ENCODE peak calls at places on chromosomes 4 and X, in eight cellular contexts. P is brain microvascular endothelial cell, Y is bronchial epithelial cell, H is fibroblast of mammary gland, A is astrocyte of the spinal cord, U is heart right ventricle, Q is endodermal cell, G is cardiac fibroblast. D is an unnamed sample.

GRCh38 chr4:173424899-173425805 is 26.2 kb upstream of the SCRG1 start:
- DNase-seq in P (peak; percentile 76), Y (no peak), H (peak; percentile 94), A (peak; percentile 79), U (no peak), Q (no peak), G (peak; percentile 49), D (peak; percentile 95)

GRCh38 chr4:112183252-112183651 is 38.0 kb downstream of the FAM241A start:
- DNase-seq in P (no peak), Y (peak; percentile 50), H (peak; percentile 47), A (no peak), U (no peak), Q (no peak), G (peak; percentile 41), D (no peak)

GRCh38 chr4:62399242-62399641 is 1199.1 kb downstream of the ADGRL3 start:
- DNase-seq in P (no peak), Y (no peak), H (no peak), A (no peak), U (no peak), Q (no peak), G (no peak), D (no peak)

GRCh38 chr4:80637190-80637589 is 301.7 kb downstream of the CFAP299 start:
- DNase-seq in P (no peak), Y (no peak), H (no peak), A (no peak), U (no peak), Q (no peak), G (no peak), D (no peak)

GRCh38 chrX:9874483-9874882 is 88.3 kb downstream of the SHROOM2 start:
- DNase-seq in P (no peak), Y (peak; percentile 75), H (no peak), A (no peak), U (no peak), Q (no peak), G (no peak), D (no peak)

GRCh38 chr4:155600246-155600645 is 66.4 kb upstream of the GUCY1A1 start:
- DNase-seq in P (no peak), Y (no peak), H (no peak), A (no peak), U (no peak), Q (no peak), G (no peak), D (no peak)

GRCh38 chrX:16578218-16578617 is 71.7 kb upstream of the S100G start:
- DNase-seq in P (peak; percentile 42), Y (peak; percentile 42), H (peak; percentile 74), A (peak; percentile 28), U (no peak), Q (peak; percentile 75), G (peak; percentile 20), D (no peak)

GRCh38 chr4:16196482-16197393 is 29.5 kb downstream of the TAPT1 start:
- DNase-seq in P (peak; percentile 63), Y (peak; percentile 72), H (peak; percentile 56), A (peak; percentile 79), U (no peak), Q (peak; percentile 49), G (peak; percentile 76), D (no peak)

GRCh38 chr4:82500106-82500738 is 61.6 kb downstream of the TMEM150C start:
- DNase-seq in P (no peak), Y (peak; percentile 52), H (peak; percentile 37), A (no peak), U (no peak), Q (no peak), G (peak; percentile 23), D (no peak)

GRCh38 chr4:42412251-42412650 is 15.0 kb downstream of the SHISA3 start:
- DNase-seq in P (peak; percentile 54), Y (peak; percentile 72), H (peak; percentile 83), A (peak; percentile 82), U (no peak), Q (no peak), G (peak; percentile 97), D (peak; percentile 53)

GRCh38 chrX:38548508-38548907 is 12.8 kb upstream of the TSPAN7 start:
- DNase-seq in P (no peak), Y (no peak), H (no peak), A (no peak), U (no peak), Q (no peak), G (no peak), D (no peak)

GRCh38 chr4:124879195-124879594 is 166.7 kb upstream of the ANKRD50 start:
- DNase-seq in P (no peak), Y (no peak), H (no peak), A (no peak), U (no peak), Q (no peak), G (no peak), D (no peak)

GRCh38 chr4:137393043-137393442 is 139.3 kb downstream of the PCDH18 start:
- DNase-seq in P (peak; percentile 27), Y (no peak), H (peak; percentile 48), A (peak; percentile 61), U (no peak), Q (no peak), G (peak; percentile 43), D (peak; percentile 85)

GRCh38 chrX:40012800-40013682 is 84.7 kb downstream of the BCOR start:
- DNase-seq in P (peak; percentile 22), Y (peak; percentile 43), H (peak; percentile 59), A (peak; percentile 59), U (peak; percentile 74), Q (peak; percentile 84), G (peak; percentile 69), D (no peak)

GRCh38 chrX:39261446-39262147 is 460.3 kb downstream of the MID1IP1 start:
- DNase-seq in P (peak; percentile 27), Y (peak; percentile 85), H (peak; percentile 68), A (peak; percentile 24), U (no peak), Q (peak; percentile 54), G (peak; percentile 25), D (no peak)

GRCh38 chrX:66544181-66544580 is 94.7 kb downstream of the EDA2R start:
- DNase-seq in P (no peak), Y (no peak), H (no peak), A (no peak), U (no peak), Q (no peak), G (no peak), D (no peak)

GRCh38 chr4:24266951-24267577 is 317.3 kb downstream of the DHX15 start:
- DNase-seq in P (no peak), Y (peak; percentile 87), H (peak; percentile 35), A (peak; percentile 64), U (no peak), Q (no peak), G (peak; percentile 51), D (peak; percentile 71)

GRCh38 chr4:163672751-163673150 is 178.3 kb downstream of the TMA16 start:
- DNase-seq in P (no peak), Y (no peak), H (no peak), A (no peak), U (no peak), Q (no peak), G (no peak), D (no peak)

GRCh38 chr4:37988670-37989069 is 28.5 kb downstream of the PTTG2 start:
- DNase-seq in P (no peak), Y (no peak), H (no peak), A (no peak), U (no peak), Q (peak; percentile 79), G (no peak), D (no peak)

GRCh38 chrX:115898382-115899001 is 272.1 kb upstream of the AGTR2 start:
- DNase-seq in P (no peak), Y (no peak), H (peak; percentile 47), A (peak; percentile 35), U (no peak), Q (peak; percentile 86), G (no peak), D (no peak)

GRCh38 chr4:127007336-127007735 is 625.4 kb upstream of the INTU start:
- DNase-seq in P (no peak), Y (no peak), H (no peak), A (no peak), U (no peak), Q (no peak), G (no peak), D (no peak)

GRCh38 chrX:39896951-39897740 is 200.6 kb downstream of the BCOR start:
- DNase-seq in P (peak; percentile 32), Y (peak; percentile 74), H (peak; percentile 24), A (peak; percentile 64), U (peak; percentile 33), Q (peak; percentile 92), G (peak; percentile 71), D (no peak)

DNA sequence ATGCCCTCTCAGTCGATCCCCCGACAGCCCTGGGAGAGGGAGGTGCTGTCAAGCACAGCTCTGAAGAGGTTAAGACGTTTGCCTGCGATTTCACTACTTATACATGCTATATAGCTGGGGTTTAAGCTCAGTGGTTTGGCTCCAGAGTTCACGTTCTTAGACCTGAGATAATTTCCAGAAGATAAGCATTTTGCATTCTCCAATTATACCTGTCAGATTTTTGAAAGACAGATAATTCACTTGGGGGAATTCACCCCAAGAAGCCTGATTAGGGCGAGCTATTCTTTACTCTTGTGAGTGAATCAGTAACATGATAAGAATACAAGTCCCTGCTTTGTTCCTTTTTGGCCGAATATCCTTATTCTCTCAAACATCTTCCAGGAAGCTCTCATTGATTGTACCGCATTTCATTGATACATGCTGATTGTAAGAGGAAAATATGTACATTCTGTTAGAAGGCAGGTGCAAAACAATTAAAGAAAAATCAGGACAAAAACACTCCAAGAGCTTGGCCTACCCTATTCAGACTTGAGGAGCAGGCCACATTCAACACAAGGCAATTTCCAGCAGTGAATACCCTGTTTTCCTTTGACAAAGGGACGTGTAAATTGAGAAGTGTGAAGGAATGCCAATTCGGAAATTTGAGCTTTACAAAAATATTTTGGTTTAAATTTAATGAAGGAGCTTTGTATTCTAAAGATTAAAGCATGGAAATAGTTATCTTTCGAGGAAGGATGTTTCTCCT is 30.2 kb downstream of the TENM3 start:
- DNase-seq in P (no peak), Y (no peak), H (no peak), A (no peak), U (no peak), Q (no peak), G (no peak), D (no peak)
- H3K4me3 ChIP-seq in P (no peak overlapping the region), Y (no peak overlapping the region), H (no peak overlapping the region), A (no peak overlapping the region), U (no peak overlapping the region), Q (no peak overlapping the region), G (no peak overlapping the region), D (no peak overlapping the region)

DNA sequence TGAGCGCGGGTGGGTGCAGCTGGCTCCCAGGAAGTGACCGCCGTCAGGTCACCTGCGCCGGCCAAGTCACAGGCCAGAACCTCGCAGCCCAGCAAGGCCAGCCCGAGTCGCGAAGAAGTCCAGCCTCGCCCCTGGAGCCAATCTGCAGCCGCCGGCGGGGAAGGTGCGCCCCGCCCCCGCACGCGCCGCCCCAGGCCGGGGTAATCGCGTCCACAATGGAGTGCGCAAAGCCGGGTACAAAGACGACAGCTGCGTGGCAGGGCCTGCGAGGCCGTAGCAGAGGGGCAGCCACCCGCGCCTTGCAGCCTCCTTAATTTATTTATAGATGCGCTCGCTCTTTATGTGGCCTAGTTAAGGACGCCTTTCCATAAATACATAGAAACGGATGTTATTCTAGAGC is 139.4 kb upstream of the CPEB2 start:
- DNase-seq in P (no peak), Y (no peak), H (no peak), A (no peak), U (peak; percentile 35), Q (no peak), G (no peak), D (no peak)
- H3K4me3 ChIP-seq in P (peak overlapping the region; percentile 39), Y (no peak overlapping the region), H (peak overlapping the region; percentile 3), A (no peak overlapping the region), U (peak overlapping the region; percentile 9), Q (no peak overlapping the region), G (no peak overlapping the region), D (peak overlapping the region; percentile 16)

GRCh38 chr4:121712001-121712655 is 15.3 kb upstream of the ANXA5 start:
- DNase-seq in P (no peak), Y (peak; percentile 77), H (no peak), A (peak; percentile 40), U (no peak), Q (no peak), G (no peak), D (no peak)
- H3K4me3 ChIP-seq in P (no peak overlapping the region), Y (peak overlapping the region; percentile 14), H (no peak overlapping the region), A (no peak overlapping the region), U (peak overlapping the region; percentile 18), Q (peak overlapping the region; percentile 75), G (peak overlapping the region; percentile 13), D (no peak overlapping the region)

GRCh38 chr4:187276786-187277408 is 553.2 kb upstream of the FAT1 start:
- DNase-seq in P (peak; percentile 57), Y (peak; percentile 24), H (peak; percentile 38), A (peak; percentile 49), U (no peak), Q (no peak), G (no peak), D (no peak)
- H3K4me3 ChIP-seq in P (no peak overlapping the region), Y (no peak overlapping the region), H (no peak overlapping the region), A (no peak overlapping the region), U (no peak overlapping the region), Q (no peak overlapping the region), G (no peak overlapping the region), D (no peak overlapping the region)

D was measured in retinal pigment epithelial cell.